ENCODE peak calls at places on chromosomes 7 and 10, in five cellular contexts. P is ovary, A is IMR-90, E is heart left ventricle, B is esophagus squamous epithelium. I is an unnamed sample. For H3K27me3, the result is how much of the 10 kb centered on the place peaks cover.

GRCh38 chr10:30510184-30510931 is 76.4 kb downstream of the MAP3K8 start:
- DNase-seq in P (no peak), A (peak), E (no peak), B (no peak), I (no peak)

GRCh38 chr10:21134645-21135395 is 237.7 kb upstream of the NEBL start:
- DNase-seq in P (no peak), A (no peak), E (no peak), B (no peak), I (no peak)

GRCh38 chr10:93383562-93383981 is 98.6 kb downstream of the MYOF start:
- DNase-seq in P (no peak), A (peak), E (no peak), B (no peak), I (no peak)

GRCh38 chr7:135665072-135665471 is 2.8 kb downstream of the STMP1 start:
- DNase-seq in P (no peak), A (no peak), E (no peak), B (no peak), I (no peak)

GRCh38 chr10:2850202-2850601 is 217.1 kb upstream of the PFKP start:
- DNase-seq in P (no peak), A (no peak), E (no peak), B (no peak), I (no peak)

GRCh38 chr10:112804036-112804435 is 146.0 kb upstream of the TCF7L2 start:
- DNase-seq in P (no peak), A (no peak), E (no peak), B (no peak), I (no peak)

GRCh38 chr7:130379551-130380120 is 658 bp upstream of the CPA1 start:
- DNase-seq in P (no peak), A (no peak), E (no peak), B (no peak), I (no peak)

GRCh38 chr10:84244651-84245270 is at the start of gene RGR:
- DNase-seq in P (no peak), A (no peak), E (peak), B (no peak), I (peak)

GRCh38 chr10:76017026-76017732 is 585.8 kb downstream of the LRMDA start:
- DNase-seq in P (no peak), A (peak), E (no peak), B (no peak), I (no peak)

GRCh38 chr10:126569513-126570447 is 100.7 kb downstream of the C10orf90 start:
- DNase-seq in P (no peak), A (peak), E (no peak), B (no peak), I (no peak)

GRCh38 chr7:36881206-36881605 is 156.9 kb upstream of the AOAH start:
- DNase-seq in P (no peak), A (no peak), E (no peak), B (no peak), I (no peak)

GRCh38 chr7:3910041-3910440 is 609.0 kb downstream of the SDK1 start:
- DNase-seq in P (no peak), A (no peak), E (no peak), B (no peak), I (no peak)

GRCh38 chr10:80187465-80188409 is 17.6 kb downstream of the ANXA11 start:
- DNase-seq in P (no peak), A (no peak), E (no peak), B (peak), I (no peak)

GRCh38 chr10:61284222-61284890 is 168.8 kb downstream of the TMEM26 start:
- DNase-seq in P (no peak), A (peak), E (no peak), B (no peak), I (peak)

GRCh38 chr7:46812047-46812672 is 769.8 kb downstream of the TNS3 start:
- DNase-seq in P (no peak), A (no peak), E (no peak), B (no peak), I (peak)

GRCh38 chr7:4682621-4683042 is 537 bp downstream of the FOXK1 start:
- DNase-seq in P (peak), A (peak), E (peak), B (no peak), I (no peak)

GRCh38 chr10:49613882-49614241 is at the start of gene CHAT:
- DNase-seq in P (no peak), A (no peak), E (no peak), B (no peak), I (no peak)

GRCh38 chr10:49611815-49612512 is 1.9 kb downstream of the SLC18A3 start:
- DNase-seq in P (no peak), A (no peak), E (no peak), B (no peak), I (no peak)

GRCh38 chr10:49613160-49613881 is 516 bp upstream of the CHAT start:
- DNase-seq in P (no peak), A (no peak), E (no peak), B (no peak), I (no peak)

GRCh38 chr10:49611166-49611814 is 1.2 kb downstream of the SLC18A3 start:
- DNase-seq in P (no peak), A (no peak), E (no peak), B (no peak), I (no peak)

DNA sequence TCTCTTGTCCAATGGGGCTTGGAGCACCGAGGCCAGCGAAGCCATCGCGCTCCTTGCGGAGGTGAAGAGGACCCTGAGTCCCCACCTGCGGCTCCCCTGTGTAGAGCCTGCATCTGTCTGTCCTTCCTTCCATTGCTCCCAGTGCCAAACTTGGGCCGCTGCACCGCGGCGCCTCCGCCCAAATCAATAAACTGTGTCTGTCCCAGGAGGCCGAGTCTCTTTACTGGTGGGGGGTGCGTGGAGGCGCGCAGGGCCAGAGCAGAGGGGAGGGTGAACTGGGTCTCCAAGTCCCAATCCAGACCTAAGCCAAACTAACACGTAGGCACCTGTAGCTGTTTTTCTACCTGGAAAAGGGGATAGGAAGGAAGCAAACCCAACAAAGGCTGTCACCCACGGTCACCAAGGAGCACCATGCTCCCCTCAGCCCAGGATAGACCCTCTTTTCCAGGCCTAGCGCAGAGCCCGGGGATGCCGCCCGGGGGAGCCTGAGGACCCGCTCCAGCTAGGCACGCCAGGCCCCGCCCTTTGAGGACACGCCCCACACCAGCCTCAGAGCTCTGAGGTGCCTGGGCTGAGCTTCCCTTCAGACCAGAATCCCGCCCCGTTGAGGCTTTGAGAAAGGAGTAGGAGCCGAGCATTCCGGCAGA is 1.2 kb upstream of the CHAT start:
- DNase-seq in P (no peak), A (no peak), E (no peak), B (no peak), I (no peak)
- H3K27me3 ChIP-seq in P (under half), A (half or more), E (half or more), B (under half), I (under half)

DNA sequence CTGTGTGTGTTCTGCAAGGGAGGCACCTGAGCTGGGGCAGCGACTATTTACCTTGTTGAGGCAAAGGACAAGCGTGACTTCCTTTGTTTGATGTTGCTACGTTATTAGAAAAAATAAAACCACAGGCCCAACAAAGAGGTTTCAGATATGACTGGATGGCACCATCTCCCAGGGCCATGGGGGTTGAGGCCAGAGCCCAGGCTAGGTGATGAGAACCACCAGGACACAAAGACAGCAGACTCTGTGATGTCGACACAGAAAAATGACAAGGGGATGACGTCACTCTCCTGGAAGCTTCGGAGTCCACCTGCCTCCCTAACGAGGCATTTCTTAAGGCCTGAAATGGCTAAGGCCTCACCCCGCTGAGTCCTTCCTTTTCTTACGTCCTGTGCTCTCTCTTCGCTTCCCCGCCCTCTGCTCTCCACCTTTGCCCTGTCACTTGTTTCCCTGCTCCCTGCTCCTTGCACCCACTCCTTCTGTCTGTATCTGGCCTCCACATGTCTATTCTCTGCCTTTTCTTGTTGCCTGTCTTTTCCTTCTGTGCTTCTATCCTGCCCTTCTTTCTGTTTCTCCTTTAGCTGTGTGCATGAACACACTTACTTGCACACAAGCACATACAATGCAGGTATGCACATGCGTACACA is 82.9 kb upstream of the ADRB1 start:
- DNase-seq in P (no peak), A (no peak), E (no peak), B (no peak), I (no peak)
- H3K4me3 ChIP-seq in P (no peak), A (no peak), E (no peak), B (no peak), I (no peak)

GRCh38 chr7:43618073-43618472 is 35.2 kb downstream of the STK17A start:
- DNase-seq in P (no peak), A (no peak), E (no peak), B (no peak), I (no peak)
- TF ChIP-seq POLR2A in P (no peak), A (no peak), E (no peak), B (no peak), I (no peak)

DNA sequence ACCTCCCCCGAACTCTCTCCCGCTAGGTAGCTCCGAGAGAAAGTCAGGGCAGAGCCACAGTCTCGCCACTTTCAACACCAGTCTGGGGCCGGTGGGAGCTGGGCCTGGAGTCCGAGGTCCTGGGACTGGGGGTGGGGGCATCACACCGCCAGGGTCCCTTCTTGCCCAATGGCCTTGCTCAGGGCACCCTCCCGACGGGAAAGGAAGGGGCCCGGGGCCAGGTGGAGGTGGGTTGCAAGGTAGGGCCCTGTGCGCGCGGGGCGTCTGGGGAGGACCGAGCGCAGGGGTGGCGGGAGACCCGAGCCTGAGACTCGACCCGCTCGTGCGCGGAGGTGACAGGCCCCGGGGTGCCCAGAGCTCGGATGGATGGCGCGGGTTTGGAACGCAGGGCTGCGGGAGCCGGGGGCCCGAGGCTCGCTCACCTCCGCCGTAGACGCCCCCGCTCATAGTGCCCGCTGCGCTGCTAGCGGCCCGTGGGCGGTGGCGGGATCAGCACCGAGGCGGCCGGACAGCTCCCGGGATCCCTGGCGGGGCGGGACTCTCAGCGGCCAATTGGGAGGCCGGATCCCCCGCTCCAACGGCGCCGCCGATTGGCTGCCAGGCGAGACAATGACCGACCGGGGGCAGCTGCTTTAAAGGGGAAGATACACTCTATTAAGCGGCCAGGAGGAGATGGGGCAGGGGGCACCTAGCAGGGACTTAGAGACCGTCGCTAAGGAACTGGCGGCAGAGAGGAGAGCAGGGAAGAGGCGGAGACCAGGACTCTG is at the start of gene ACTL6B:
- DNase-seq in P (peak), A (peak), E (peak), B (no peak), I (no peak)
- H3K27me3 ChIP-seq in P (under half), A (under half), E (under half), B (under half), I (under half)

DNA sequence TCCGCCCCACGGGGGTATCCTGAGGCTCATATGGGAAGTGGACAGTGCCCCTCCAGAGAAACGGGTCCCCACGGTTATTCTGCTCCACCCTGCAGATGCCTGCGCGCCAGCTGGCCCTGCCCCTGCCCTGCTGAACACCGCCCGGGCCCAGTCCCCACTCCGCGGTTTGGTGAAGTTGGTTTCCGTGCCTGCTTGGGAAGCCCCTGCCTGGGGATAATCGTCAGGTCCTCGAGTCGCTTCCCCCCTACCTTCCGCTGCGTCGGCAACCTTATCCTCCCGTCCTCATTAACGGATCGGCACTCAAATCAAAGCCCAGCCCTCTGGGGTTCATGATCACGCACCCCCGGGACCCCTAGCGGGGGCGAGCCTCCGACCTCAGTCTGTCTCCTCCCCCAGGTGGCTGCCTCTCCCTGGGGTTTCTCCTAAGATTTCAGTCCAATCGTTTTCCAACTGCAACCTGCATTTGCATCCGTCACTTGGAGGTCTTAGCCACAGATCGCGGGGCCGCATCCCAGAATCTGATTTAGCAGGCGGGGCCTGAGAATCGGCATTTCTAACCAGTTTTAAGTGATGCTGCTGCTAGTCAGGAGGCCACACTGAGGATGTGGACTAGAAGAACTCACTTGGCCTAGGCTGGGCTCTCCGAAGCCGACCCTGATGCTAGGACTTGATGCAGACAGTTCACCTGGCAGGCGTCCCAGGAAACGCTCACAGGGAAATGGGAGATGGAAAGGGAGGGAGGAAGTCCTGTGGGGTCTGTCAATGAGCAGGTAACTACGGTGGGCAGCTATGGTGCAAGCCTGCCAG is 27.6 kb downstream of the WDR86 start:
- DNase-seq in P (no peak), A (no peak), E (no peak), B (no peak), I (no peak)
- H3K4me3 ChIP-seq in P (no peak), A (no peak), E (peak), B (peak), I (no peak)